ENCODE peak calls at places on chromosomes 6 and 20, in five cellular contexts. One of them, this sample, is unnamed.

GRCh38 chr20:50534567-50534966 is 24.4 kb downstream of the PTPN1 start:
- DNase-seq in H7: no peak
- DNase-seq in prostate gland: no peak
- DNase-seq in ovary: no peak
- DNase-seq in stomach: no peak
- DNase-seq in this sample: no peak

GRCh38 chr6:6220718-6221117 is 99.7 kb downstream of the F13A1 start:
- DNase-seq in H7: no peak
- DNase-seq in prostate gland: no peak
- DNase-seq in ovary: no peak
- DNase-seq in stomach: no peak
- DNase-seq in this sample: no peak

GRCh38 chr6:125781307-125781868 is 9.4 kb upstream of the NCOA7 start:
- DNase-seq in H7: no peak
- DNase-seq in prostate gland: no peak
- DNase-seq in ovary: no peak
- DNase-seq in stomach: peak; percentile 45
- DNase-seq in this sample: peak; percentile 37

GRCh38 chr6:106360989-106361430 is 493 bp downstream of the CRYBG1 start:
- DNase-seq in H7: peak; percentile 77
- DNase-seq in prostate gland: peak; percentile 21
- DNase-seq in ovary: peak; percentile 15
- DNase-seq in stomach: no peak
- DNase-seq in this sample: peak; percentile 37

GRCh38 chr6:33007831-33008395 is 1.5 kb downstream of the HLA-DOA start:
- DNase-seq in H7: no peak
- DNase-seq in prostate gland: no peak
- DNase-seq in ovary: no peak
- DNase-seq in stomach: no peak
- DNase-seq in this sample: no peak

GRCh38 chr6:117399924-117400323 is 25.8 kb downstream of the ROS1 start:
- DNase-seq in H7: peak; percentile 9
- DNase-seq in prostate gland: no peak
- DNase-seq in ovary: no peak
- DNase-seq in stomach: no peak
- DNase-seq in this sample: no peak

GRCh38 chr6:169619650-169620049 is 82.2 kb downstream of the WDR27 start:
- DNase-seq in H7: no peak
- DNase-seq in prostate gland: no peak
- DNase-seq in ovary: no peak
- DNase-seq in stomach: no peak
- DNase-seq in this sample: no peak

GRCh38 chr6:164927288-164928040 is 381.9 kb downstream of the C6orf118 start:
- DNase-seq in H7: peak; percentile 57
- DNase-seq in prostate gland: peak; percentile 46
- DNase-seq in ovary: peak; percentile 70
- DNase-seq in stomach: peak; percentile 69
- DNase-seq in this sample: peak; percentile 42

GRCh38 chr6:29909995-29910394 is 32.3 kb upstream of the HLA-A start:
- DNase-seq in H7: no peak
- DNase-seq in prostate gland: no peak
- DNase-seq in ovary: no peak
- DNase-seq in stomach: no peak
- DNase-seq in this sample: no peak

GRCh38 chr20:24962510-24962909 is 13.4 kb downstream of the CST7 start:
- DNase-seq in H7: no peak
- DNase-seq in prostate gland: no peak
- DNase-seq in ovary: no peak
- DNase-seq in stomach: no peak
- DNase-seq in this sample: no peak

GRCh38 chr20:17806739-17807441 is 107.1 kb downstream of the BANF2 start:
- DNase-seq in H7: peak; percentile 70
- DNase-seq in prostate gland: no peak
- DNase-seq in ovary: peak; percentile 91
- DNase-seq in stomach: peak; percentile 49
- DNase-seq in this sample: peak; percentile 44

GRCh38 chr6:132202569-132202968 is 198.7 kb downstream of the MOXD1 start:
- DNase-seq in H7: no peak
- DNase-seq in prostate gland: no peak
- DNase-seq in ovary: no peak
- DNase-seq in stomach: no peak
- DNase-seq in this sample: no peak

GRCh38 chr6:132763269-132763668 is 5.6 kb upstream of the VNN2 start:
- DNase-seq in H7: no peak
- DNase-seq in prostate gland: no peak
- DNase-seq in ovary: no peak
- DNase-seq in stomach: no peak
- DNase-seq in this sample: peak; percentile 29

GRCh38 chr6:144415014-144415413 is 129.9 kb downstream of the UTRN start:
- DNase-seq in H7: no peak
- DNase-seq in prostate gland: no peak
- DNase-seq in ovary: no peak
- DNase-seq in stomach: no peak
- DNase-seq in this sample: no peak

GRCh38 chr6:127459231-127459641 is at the start of gene KIAA0408:
- DNase-seq in H7: peak; percentile 36
- DNase-seq in prostate gland: peak; percentile 89
- DNase-seq in ovary: peak; percentile 60
- DNase-seq in stomach: peak; percentile 62
- DNase-seq in this sample: peak; percentile 51

GRCh38 chr6:169864148-169865030 is 113.0 kb downstream of the ERMARD start:
- DNase-seq in H7: no peak
- DNase-seq in prostate gland: no peak
- DNase-seq in ovary: no peak
- DNase-seq in stomach: peak; percentile 70
- DNase-seq in this sample: peak; percentile 51

GRCh38 chr6:40721252-40721936 is 134.2 kb upstream of the LRFN2 start:
- DNase-seq in H7: no peak
- DNase-seq in prostate gland: no peak
- DNase-seq in ovary: no peak
- DNase-seq in stomach: no peak
- DNase-seq in this sample: no peak

GRCh38 chr6:24755284-24755683 is 19.5 kb upstream of the GMNN start:
- DNase-seq in H7: no peak
- DNase-seq in prostate gland: no peak
- DNase-seq in ovary: no peak
- DNase-seq in stomach: no peak
- DNase-seq in this sample: no peak

GRCh38 chr6:14736231-14736953 is 509.5 kb upstream of the JARID2 start:
- DNase-seq in H7: no peak
- DNase-seq in prostate gland: no peak
- DNase-seq in ovary: no peak
- DNase-seq in stomach: no peak
- DNase-seq in this sample: no peak

GRCh38 chr6:78533426-78533825 is 333.9 kb upstream of the IRAK1BP1 start:
- DNase-seq in H7: no peak
- DNase-seq in prostate gland: no peak
- DNase-seq in ovary: no peak
- DNase-seq in stomach: no peak
- DNase-seq in this sample: no peak

GRCh38 chr6:6688283-6688682 is 99.8 kb downstream of the LY86 start:
- DNase-seq in H7: no peak
- DNase-seq in prostate gland: no peak
- DNase-seq in ovary: no peak
- DNase-seq in stomach: peak; percentile 58
- DNase-seq in this sample: no peak

DNA sequence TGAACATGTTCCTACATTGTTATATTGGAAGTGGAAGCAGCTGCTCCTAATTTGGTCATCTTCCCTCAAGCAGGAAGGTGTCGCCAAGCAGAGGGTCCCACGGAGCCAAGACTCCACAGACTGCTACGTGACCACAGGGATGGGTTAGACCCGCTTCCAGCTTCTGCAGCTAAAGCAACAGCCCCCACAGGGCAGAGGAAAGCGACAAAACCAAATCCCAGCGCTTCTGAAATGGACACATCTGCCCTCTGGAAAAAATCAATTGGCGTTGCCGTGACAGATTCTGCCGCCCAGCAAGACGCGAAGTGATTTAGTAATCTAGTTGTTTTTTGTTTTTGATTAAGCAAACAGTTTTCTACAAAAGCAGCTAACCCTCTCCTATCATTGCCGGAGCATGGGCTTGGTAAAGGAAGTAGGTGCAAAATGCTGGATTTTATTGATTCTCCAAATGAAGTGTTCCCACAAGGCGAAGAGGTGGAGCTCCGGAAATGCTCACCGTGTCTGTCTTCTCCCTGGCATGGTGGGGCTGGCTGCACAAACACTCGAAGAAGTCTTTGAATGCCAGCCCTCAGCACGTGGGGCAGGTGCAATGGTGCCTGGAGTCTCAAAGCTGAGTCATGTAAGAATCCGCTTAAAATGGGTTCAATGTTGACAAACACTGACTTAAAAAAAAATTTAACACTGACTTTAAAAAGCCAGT is 79.4 kb upstream of the FRMD1 start:
- DNase-seq in H7: no peak
- DNase-seq in prostate gland: peak; percentile 38
- DNase-seq in ovary: no peak
- DNase-seq in stomach: no peak
- DNase-seq in this sample: no peak
- H3K27me3 ChIP-seq in H7: no peaks in the 10 kb centered on the region
- H3K27me3 ChIP-seq in prostate gland: no peaks in the 10 kb centered on the region
- H3K27me3 ChIP-seq in ovary: no peaks in the 10 kb centered on the region
- H3K27me3 ChIP-seq in stomach: no peaks in the 10 kb centered on the region
- H3K27me3 ChIP-seq in this sample: no peaks in the 10 kb centered on the region

GRCh38 chr6:28764761-28765282 is 159.0 kb downstream of the TRIM27 start:
- DNase-seq in H7: no peak
- DNase-seq in prostate gland: no peak
- DNase-seq in ovary: no peak
- DNase-seq in stomach: no peak
- DNase-seq in this sample: no peak
- H3K27me3 ChIP-seq in H7: peaks cover 78% of the 10 kb centered on the region
- H3K27me3 ChIP-seq in prostate gland: peaks cover 7% of the 10 kb centered on the region
- H3K27me3 ChIP-seq in ovary: no peaks in the 10 kb centered on the region
- H3K27me3 ChIP-seq in stomach: peaks cover 100% of the 10 kb centered on the region
- H3K27me3 ChIP-seq in this sample: peaks cover 87% of the 10 kb centered on the region

DNA sequence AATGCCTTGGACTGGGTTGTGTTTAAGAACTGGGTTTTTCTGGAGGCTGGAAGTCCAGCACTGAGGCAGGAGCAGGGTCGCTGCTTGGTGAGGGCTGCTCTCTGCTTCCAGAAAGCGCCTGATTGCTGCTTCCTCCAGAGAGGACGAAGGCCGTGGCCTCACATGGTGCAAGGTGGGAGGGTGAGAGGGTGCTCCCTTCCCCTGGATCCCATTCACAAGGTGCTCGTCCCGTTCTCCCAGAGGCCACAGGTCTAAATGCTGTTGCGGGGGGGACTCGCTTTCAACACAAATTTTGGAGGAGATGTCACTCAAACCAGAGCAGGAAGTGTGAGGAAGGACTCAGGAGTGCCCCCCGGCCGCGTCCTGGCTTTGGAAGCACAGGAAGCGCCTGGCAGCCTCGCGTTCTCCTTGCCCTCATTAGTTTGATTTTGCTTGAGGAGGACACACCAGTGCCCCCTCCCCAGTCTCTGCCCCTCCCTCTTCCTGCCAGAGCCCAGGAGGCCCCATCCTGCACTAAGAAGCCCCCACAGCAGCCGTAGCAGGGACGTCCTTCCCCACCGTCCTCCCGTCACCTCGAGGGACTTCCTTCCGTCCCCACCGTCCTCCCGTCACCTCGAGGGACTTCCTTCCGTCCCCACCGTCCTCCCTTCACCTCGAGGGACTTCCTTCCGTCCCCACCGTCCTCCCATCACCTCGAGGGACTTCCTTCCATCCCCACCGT is 7.7 kb upstream of the NKAIN4 start:
- DNase-seq in H7: no peak
- DNase-seq in prostate gland: no peak
- DNase-seq in ovary: no peak
- DNase-seq in stomach: no peak
- DNase-seq in this sample: no peak
- H3K27me3 ChIP-seq in H7: no peaks in the 10 kb centered on the region
- H3K27me3 ChIP-seq in prostate gland: peaks cover 5% of the 10 kb centered on the region
- H3K27me3 ChIP-seq in ovary: no peaks in the 10 kb centered on the region
- H3K27me3 ChIP-seq in stomach: peaks cover 94% of the 10 kb centered on the region
- H3K27me3 ChIP-seq in this sample: peaks cover 52% of the 10 kb centered on the region

GRCh38 chr6:85453052-85453451 is 3.2 kb downstream of the NT5E start:
- DNase-seq in H7: no peak
- DNase-seq in prostate gland: no peak
- DNase-seq in ovary: no peak
- DNase-seq in stomach: no peak
- DNase-seq in this sample: no peak
- H3K27me3 ChIP-seq in H7: peaks cover 45% of the 10 kb centered on the region
- H3K27me3 ChIP-seq in prostate gland: no peaks in the 10 kb centered on the region
- H3K27me3 ChIP-seq in ovary: no peaks in the 10 kb centered on the region
- H3K27me3 ChIP-seq in stomach: peaks cover 18% of the 10 kb centered on the region
- H3K27me3 ChIP-seq in this sample: peaks cover 14% of the 10 kb centered on the region

GRCh38 chr20:46240881-46241280 is 67.4 kb downstream of the CDH22 start:
- DNase-seq in H7: no peak
- DNase-seq in prostate gland: no peak
- DNase-seq in ovary: no peak
- DNase-seq in stomach: no peak
- DNase-seq in this sample: no peak

GRCh38 chr20:46246527-46246926 is 61.8 kb downstream of the CDH22 start:
- DNase-seq in H7: peak; percentile 63
- DNase-seq in prostate gland: no peak
- DNase-seq in ovary: no peak
- DNase-seq in stomach: no peak
- DNase-seq in this sample: no peak

GRCh38 chr20:46243707-46244628 is 64.3 kb downstream of the CDH22 start:
- DNase-seq in H7: peak; percentile 34
- DNase-seq in prostate gland: no peak
- DNase-seq in ovary: no peak
- DNase-seq in stomach: no peak
- DNase-seq in this sample: no peak

GRCh38 chr20:46240065-46240464 is 68.2 kb downstream of the CDH22 start:
- DNase-seq in H7: no peak
- DNase-seq in prostate gland: no peak
- DNase-seq in ovary: no peak
- DNase-seq in stomach: no peak
- DNase-seq in this sample: no peak

DNA sequence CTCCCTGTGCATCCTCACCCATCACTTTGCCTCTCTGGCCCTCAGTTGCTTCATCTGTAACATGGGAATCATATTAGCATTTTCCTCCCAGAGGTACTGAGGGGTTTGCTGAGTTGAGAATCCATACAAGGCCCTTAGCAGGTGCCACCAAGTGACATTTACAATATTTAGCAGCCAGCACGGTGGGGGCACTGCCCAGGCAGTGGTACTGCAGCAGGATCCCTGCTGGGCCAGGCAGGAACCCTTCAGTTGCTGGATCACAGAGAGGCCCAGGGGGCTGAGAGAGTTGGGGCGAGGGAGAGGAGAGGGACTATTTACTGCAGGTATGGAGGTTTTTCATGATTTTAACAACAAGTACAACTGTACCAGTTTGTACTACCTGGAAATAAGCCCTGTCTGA is 65.9 kb downstream of the CDH22 start:
- DNase-seq in H7: peak; percentile 23
- DNase-seq in prostate gland: no peak
- DNase-seq in ovary: no peak
- DNase-seq in stomach: no peak
- DNase-seq in this sample: no peak
- H3K27me3 ChIP-seq in H7: no peaks in the 10 kb centered on the region
- H3K27me3 ChIP-seq in prostate gland: peaks cover 16% of the 10 kb centered on the region
- H3K27me3 ChIP-seq in ovary: no peaks in the 10 kb centered on the region
- H3K27me3 ChIP-seq in stomach: peaks cover 98% of the 10 kb centered on the region
- H3K27me3 ChIP-seq in this sample: peaks cover 49% of the 10 kb centered on the region

GRCh38 chr6:49890988-49891387 is 24.7 kb upstream of the CRISP1 start:
- DNase-seq in H7: no peak
- DNase-seq in prostate gland: no peak
- DNase-seq in ovary: no peak
- DNase-seq in stomach: no peak
- DNase-seq in this sample: no peak
- H3K27me3 ChIP-seq in H7: peaks cover 66% of the 10 kb centered on the region
- H3K27me3 ChIP-seq in prostate gland: no peaks in the 10 kb centered on the region
- H3K27me3 ChIP-seq in ovary: no peaks in the 10 kb centered on the region
- H3K27me3 ChIP-seq in stomach: no peaks in the 10 kb centered on the region
- H3K27me3 ChIP-seq in this sample: no peaks in the 10 kb centered on the region

GRCh38 chr20:725491-725890 is 42.8 kb downstream of the SLC52A3 start:
- DNase-seq in H7: no peak
- DNase-seq in prostate gland: no peak
- DNase-seq in ovary: no peak
- DNase-seq in stomach: no peak
- DNase-seq in this sample: no peak
- H3K27me3 ChIP-seq in H7: peaks cover 14% of the 10 kb centered on the region
- H3K27me3 ChIP-seq in prostate gland: peaks cover 3% of the 10 kb centered on the region
- H3K27me3 ChIP-seq in ovary: no peaks in the 10 kb centered on the region
- H3K27me3 ChIP-seq in stomach: peaks cover 100% of the 10 kb centered on the region
- H3K27me3 ChIP-seq in this sample: peaks cover 78% of the 10 kb centered on the region